ENCODE peak calls at places on chromosome 17, in eight cellular contexts. K, G, M, J, E, P, D and Y are unnamed samples.

GRCh38 chr17:4998666-4999428 is 1.1 kb downstream of the KIF1C start:
- DNase-seq in G (no peak), P (no peak), D (no peak), E (no peak), K (no peak), J (peak), M (no peak), Y (no peak)

GRCh38 chr17:77434136-77435114 is 293.7 kb downstream of the SEC14L1 start:
- DNase-seq in G (no peak), K (no peak), D (no peak), E (no peak), P (no peak), J (no peak), M (no peak), Y (no peak)

GRCh38 chr17:82369211-82369610 is 2.4 kb upstream of the UTS2R start:
- DNase-seq in E (no peak), J (no peak), M (no peak), P (no peak), D (no peak), G (no peak), K (no peak), Y (no peak)

GRCh38 chr17:63703556-63704258 is 3.8 kb upstream of the LIMD2 start:
- DNase-seq in D (no peak), J (no peak), P (no peak), M (no peak), G (no peak), K (no peak), E (no peak), Y (no peak)

GRCh38 chr17:75629157-75629556 is 4.1 kb upstream of the SMIM5 start:
- DNase-seq in J (no peak), E (no peak), G (no peak), K (no peak), P (no peak), D (no peak), M (no peak), Y (no peak)

GRCh38 chr17:75822119-75822799 is 21.9 kb downstream of the UNC13D start:
- DNase-seq in M (no peak), G (no peak), K (no peak), J (no peak), E (no peak), D (peak), P (no peak), Y (no peak)

GRCh38 chr17:78793968-78794367 is 11.9 kb upstream of the CYTH1 start:
- DNase-seq in J (no peak), P (no peak), D (no peak), E (no peak), M (no peak), G (no peak), K (no peak), Y (no peak)

GRCh38 chr17:80941171-80941570 is 50.5 kb upstream of the CHMP6 start:
- DNase-seq in G (no peak), P (no peak), M (no peak), J (no peak), K (no peak), D (peak), E (no peak), Y (no peak)

GRCh38 chr17:77141846-77142449 is 1.2 kb downstream of the SEC14L1 start:
- DNase-seq in D (no peak), P (no peak), J (no peak), E (no peak), G (peak), M (no peak), K (no peak), Y (no peak)

GRCh38 chr17:48374650-48375230 is 55.3 kb downstream of the SKAP1 start:
- DNase-seq in J (peak), M (no peak), G (no peak), E (no peak), P (no peak), D (no peak), K (no peak), Y (no peak)

GRCh38 chr17:6583411-6583810 is 27.1 kb upstream of the PITPNM3 start:
- DNase-seq in D (no peak), K (no peak), G (no peak), M (no peak), J (no peak), P (no peak), E (no peak), Y (no peak)

GRCh38 chr17:77790143-77790829 is 168.2 kb upstream of the TNRC6C start:
- DNase-seq in K (no peak), M (no peak), P (no peak), G (no peak), D (no peak), J (no peak), E (no peak), Y (no peak)

GRCh38 chr17:13426991-13427390 is 174.7 kb downstream of the HS3ST3A1 start:
- DNase-seq in D (no peak), P (no peak), E (no peak), G (no peak), M (no peak), K (no peak), J (no peak), Y (no peak)

GRCh38 chr17:50281739-50282401 is 7.6 kb downstream of the TMEM92 start:
- DNase-seq in G (no peak), K (no peak), D (no peak), J (no peak), P (no peak), M (no peak), E (no peak), Y (no peak)

GRCh38 chr17:63696381-63696961 is 3.5 kb downstream of the LIMD2 start:
- DNase-seq in E (no peak), P (no peak), K (no peak), G (no peak), D (no peak), J (peak), M (no peak), Y (no peak)

GRCh38 chr17:57277923-57278604 is 21.7 kb downstream of the MSI2 start:
- DNase-seq in K (no peak), D (no peak), P (no peak), J (no peak), E (no peak), G (no peak), M (no peak), Y (no peak)

GRCh38 chr17:12290207-12290606 is 269.5 kb downstream of the MAP2K4 start:
- DNase-seq in D (no peak), J (no peak), M (no peak), K (no peak), G (no peak), E (no peak), P (no peak), Y (no peak)